ENCODE peak calls at places on chromosomes 6 and 20, in ten cellular contexts. One of them, this sample, is unnamed.

GRCh38 chr6:163170294-163170883 is 244.1 kb upstream of the QKI start:
- DNase-seq in breast epithelium: no peak
- DNase-seq in PC-9: no peak
- DNase-seq in CD4-positive, CD25-positive, alpha-beta regulatory T cell: peak; percentile 24
- DNase-seq in ovary: no peak
- DNase-seq in SK-N-SH: peak; percentile 45
- DNase-seq in H9: peak; percentile 59
- DNase-seq in tibial artery: no peak
- DNase-seq in hepatocyte: no peak
- DNase-seq in naive thymus-derived CD4-positive, alpha-beta T cell: peak; percentile 15
- DNase-seq in this sample: no peak

GRCh38 chr20:48011025-48011424 is 225.7 kb upstream of the SULF2 start:
- DNase-seq in hepatocyte: no peak
- DNase-seq in naive thymus-derived CD4-positive, alpha-beta T cell: no peak
- DNase-seq in CD4-positive, CD25-positive, alpha-beta regulatory T cell: no peak
- DNase-seq in breast epithelium: no peak
- DNase-seq in ovary: no peak
- DNase-seq in SK-N-SH: no peak
- DNase-seq in tibial artery: no peak
- DNase-seq in H9: no peak
- DNase-seq in PC-9: no peak
- DNase-seq in this sample: no peak

GRCh38 chr6:147986891-147987290 is 355.7 kb upstream of the SASH1 start:
- DNase-seq in breast epithelium: no peak
- DNase-seq in hepatocyte: no peak
- DNase-seq in SK-N-SH: no peak
- DNase-seq in PC-9: no peak
- DNase-seq in H9: no peak
- DNase-seq in ovary: no peak
- DNase-seq in tibial artery: no peak
- DNase-seq in CD4-positive, CD25-positive, alpha-beta regulatory T cell: no peak
- DNase-seq in naive thymus-derived CD4-positive, alpha-beta T cell: no peak
- DNase-seq in this sample: no peak

GRCh38 chr6:16437984-16438383 is 199.6 kb downstream of the GMPR start:
- DNase-seq in CD4-positive, CD25-positive, alpha-beta regulatory T cell: peak; percentile 69
- DNase-seq in PC-9: no peak
- DNase-seq in breast epithelium: no peak
- DNase-seq in SK-N-SH: no peak
- DNase-seq in ovary: no peak
- DNase-seq in naive thymus-derived CD4-positive, alpha-beta T cell: no peak
- DNase-seq in hepatocyte: no peak
- DNase-seq in H9: no peak
- DNase-seq in tibial artery: no peak
- DNase-seq in this sample: no peak

GRCh38 chr20:58971429-58971828 is 9.6 kb upstream of the NELFCD start:
- DNase-seq in naive thymus-derived CD4-positive, alpha-beta T cell: no peak
- DNase-seq in tibial artery: no peak
- DNase-seq in SK-N-SH: no peak
- DNase-seq in PC-9: no peak
- DNase-seq in H9: no peak
- DNase-seq in ovary: no peak
- DNase-seq in breast epithelium: no peak
- DNase-seq in hepatocyte: no peak
- DNase-seq in CD4-positive, CD25-positive, alpha-beta regulatory T cell: no peak
- DNase-seq in this sample: no peak

GRCh38 chr6:7812623-7813022 is 86.7 kb downstream of the BMP6 start:
- DNase-seq in ovary: no peak
- DNase-seq in SK-N-SH: no peak
- DNase-seq in hepatocyte: no peak
- DNase-seq in tibial artery: no peak
- DNase-seq in breast epithelium: no peak
- DNase-seq in PC-9: no peak
- DNase-seq in naive thymus-derived CD4-positive, alpha-beta T cell: no peak
- DNase-seq in H9: no peak
- DNase-seq in CD4-positive, CD25-positive, alpha-beta regulatory T cell: no peak
- DNase-seq in this sample: no peak

GRCh38 chr6:112466378-112467151 is 119.4 kb downstream of the RFPL4B start:
- DNase-seq in H9: no peak
- DNase-seq in SK-N-SH: no peak
- DNase-seq in breast epithelium: no peak
- DNase-seq in ovary: no peak
- DNase-seq in naive thymus-derived CD4-positive, alpha-beta T cell: no peak
- DNase-seq in CD4-positive, CD25-positive, alpha-beta regulatory T cell: no peak
- DNase-seq in hepatocyte: no peak
- DNase-seq in PC-9: peak; percentile 83
- DNase-seq in tibial artery: no peak
- DNase-seq in this sample: no peak

GRCh38 chr6:106444777-106445507 is 84.4 kb downstream of the CRYBG1 start:
- DNase-seq in H9: peak; percentile 30
- DNase-seq in naive thymus-derived CD4-positive, alpha-beta T cell: peak; percentile 81
- DNase-seq in CD4-positive, CD25-positive, alpha-beta regulatory T cell: peak; percentile 77
- DNase-seq in ovary: no peak
- DNase-seq in hepatocyte: peak; percentile 81
- DNase-seq in SK-N-SH: peak; percentile 67
- DNase-seq in breast epithelium: no peak
- DNase-seq in PC-9: peak; percentile 69
- DNase-seq in tibial artery: no peak
- DNase-seq in this sample: no peak

GRCh38 chr6:17022604-17023003 is 79.2 kb upstream of the STMND1 start:
- DNase-seq in SK-N-SH: no peak
- DNase-seq in ovary: no peak
- DNase-seq in breast epithelium: no peak
- DNase-seq in hepatocyte: no peak
- DNase-seq in H9: no peak
- DNase-seq in tibial artery: no peak
- DNase-seq in naive thymus-derived CD4-positive, alpha-beta T cell: no peak
- DNase-seq in CD4-positive, CD25-positive, alpha-beta regulatory T cell: no peak
- DNase-seq in PC-9: no peak
- DNase-seq in this sample: no peak

GRCh38 chr20:62804021-62804631 is 509 bp upstream of the OGFR start:
- DNase-seq in naive thymus-derived CD4-positive, alpha-beta T cell: peak; percentile 48
- DNase-seq in ovary: peak; percentile 64
- DNase-seq in hepatocyte: no peak
- DNase-seq in tibial artery: no peak
- DNase-seq in CD4-positive, CD25-positive, alpha-beta regulatory T cell: peak; percentile 49
- DNase-seq in PC-9: no peak
- DNase-seq in H9: no peak
- DNase-seq in breast epithelium: no peak
- DNase-seq in SK-N-SH: peak; percentile 64
- DNase-seq in this sample: no peak

GRCh38 chr6:142377112-142377848 is 75.5 kb downstream of the ADGRG6 start:
- DNase-seq in H9: peak; percentile 88
- DNase-seq in naive thymus-derived CD4-positive, alpha-beta T cell: no peak
- DNase-seq in breast epithelium: no peak
- DNase-seq in SK-N-SH: no peak
- DNase-seq in hepatocyte: peak; percentile 50
- DNase-seq in PC-9: no peak
- DNase-seq in tibial artery: no peak
- DNase-seq in ovary: no peak
- DNase-seq in CD4-positive, CD25-positive, alpha-beta regulatory T cell: no peak
- DNase-seq in this sample: no peak
- H3K4me1 ChIP-seq in H9: no peaks in the 10 kb centered on the region
- H3K4me1 ChIP-seq in naive thymus-derived CD4-positive, alpha-beta T cell: no peaks in the 10 kb centered on the region
- H3K4me1 ChIP-seq in breast epithelium: peaks cover 7% of the 10 kb centered on the region
- H3K4me1 ChIP-seq in SK-N-SH: no peaks in the 10 kb centered on the region
- H3K4me1 ChIP-seq in hepatocyte: peaks cover 62% of the 10 kb centered on the region
- H3K4me1 ChIP-seq in PC-9: peaks cover 59% of the 10 kb centered on the region
- H3K4me1 ChIP-seq in tibial artery: no peaks in the 10 kb centered on the region
- H3K4me1 ChIP-seq in ovary: no peaks in the 10 kb centered on the region
- H3K4me1 ChIP-seq in CD4-positive, CD25-positive, alpha-beta regulatory T cell: no peaks in the 10 kb centered on the region
- H3K4me1 ChIP-seq in this sample: peaks cover 38% of the 10 kb centered on the region

DNA sequence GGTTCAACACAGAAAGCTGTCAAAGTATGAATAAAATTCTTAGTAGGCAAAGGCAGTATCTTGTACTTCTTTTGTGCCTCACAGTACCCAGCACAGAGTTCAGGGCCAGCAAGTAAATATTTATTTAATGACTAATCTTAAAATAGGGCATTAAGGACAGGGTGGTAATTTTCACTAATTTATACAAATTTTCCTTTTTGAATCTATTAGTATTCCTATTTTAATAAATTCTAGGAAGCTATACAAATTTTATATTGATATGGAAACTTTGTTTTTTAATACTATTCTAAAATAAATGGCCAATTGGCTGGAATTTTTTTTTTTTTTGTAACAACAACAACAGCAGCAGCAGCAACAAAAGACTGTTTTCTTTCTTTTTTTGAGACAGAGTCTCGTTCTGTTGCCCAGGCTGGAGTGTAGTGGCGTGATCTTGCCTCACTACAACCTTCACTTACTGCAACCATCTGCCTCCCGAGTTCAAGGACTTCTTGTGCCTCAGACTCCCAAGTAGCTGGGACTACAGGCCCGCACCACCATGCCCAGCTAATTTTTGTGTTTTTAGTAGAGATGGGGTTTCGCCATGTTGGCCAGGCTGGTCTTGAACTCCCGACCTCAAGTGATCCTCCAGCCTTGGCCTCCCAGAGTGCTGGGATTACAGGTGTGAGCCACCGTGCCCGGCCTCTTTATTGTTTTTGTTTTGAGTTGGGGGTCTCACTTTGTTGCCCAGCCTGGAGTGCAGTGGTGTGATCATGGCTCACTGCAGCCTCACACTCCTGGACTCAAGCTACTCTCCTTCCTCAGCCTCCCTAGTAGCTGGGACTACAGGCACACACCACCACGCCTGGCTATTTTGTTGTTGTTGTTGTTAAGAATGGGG is 85.2 kb downstream of the FKBP5 start:
- DNase-seq in hepatocyte: no peak
- DNase-seq in naive thymus-derived CD4-positive, alpha-beta T cell: no peak
- DNase-seq in breast epithelium: no peak
- DNase-seq in PC-9: peak; percentile 67
- DNase-seq in ovary: no peak
- DNase-seq in H9: no peak
- DNase-seq in CD4-positive, CD25-positive, alpha-beta regulatory T cell: no peak
- DNase-seq in tibial artery: no peak
- DNase-seq in SK-N-SH: no peak
- DNase-seq in this sample: no peak
- H3K4me1 ChIP-seq in hepatocyte: peaks cover 35% of the 10 kb centered on the region
- H3K4me1 ChIP-seq in naive thymus-derived CD4-positive, alpha-beta T cell: peaks cover 57% of the 10 kb centered on the region
- H3K4me1 ChIP-seq in breast epithelium: peaks cover 34% of the 10 kb centered on the region
- H3K4me1 ChIP-seq in PC-9: peaks cover 62% of the 10 kb centered on the region
- H3K4me1 ChIP-seq in ovary: peaks cover 19% of the 10 kb centered on the region
- H3K4me1 ChIP-seq in H9: peaks cover 6% of the 10 kb centered on the region
- H3K4me1 ChIP-seq in CD4-positive, CD25-positive, alpha-beta regulatory T cell: peaks cover 71% of the 10 kb centered on the region
- H3K4me1 ChIP-seq in tibial artery: peaks cover 86% of the 10 kb centered on the region
- H3K4me1 ChIP-seq in SK-N-SH: peaks cover 28% of the 10 kb centered on the region
- H3K4me1 ChIP-seq in this sample: peaks cover 57% of the 10 kb centered on the region

GRCh38 chr20:50305636-50306477 is 115.2 kb downstream of the CEBPB start:
- DNase-seq in SK-N-SH: peak; percentile 18
- DNase-seq in naive thymus-derived CD4-positive, alpha-beta T cell: no peak
- DNase-seq in hepatocyte: peak; percentile 61
- DNase-seq in H9: no peak
- DNase-seq in CD4-positive, CD25-positive, alpha-beta regulatory T cell: no peak
- DNase-seq in tibial artery: peak; percentile 87
- DNase-seq in breast epithelium: no peak
- DNase-seq in PC-9: peak; percentile 85
- DNase-seq in ovary: peak; percentile 74
- DNase-seq in this sample: no peak

GRCh38 chr20:50304883-50305635 is 114.4 kb downstream of the CEBPB start:
- DNase-seq in tibial artery: peak; percentile 98
- DNase-seq in breast epithelium: no peak
- DNase-seq in SK-N-SH: peak; percentile 67
- DNase-seq in PC-9: no peak
- DNase-seq in CD4-positive, CD25-positive, alpha-beta regulatory T cell: no peak
- DNase-seq in hepatocyte: peak; percentile 83
- DNase-seq in H9: peak; percentile 29
- DNase-seq in ovary: peak; percentile 94
- DNase-seq in naive thymus-derived CD4-positive, alpha-beta T cell: no peak
- DNase-seq in this sample: peak; percentile 90

GRCh38 chr20:50308513-50309279 is 118.1 kb downstream of the CEBPB start:
- DNase-seq in naive thymus-derived CD4-positive, alpha-beta T cell: no peak
- DNase-seq in CD4-positive, CD25-positive, alpha-beta regulatory T cell: no peak
- DNase-seq in tibial artery: peak; percentile 98
- DNase-seq in SK-N-SH: peak; percentile 94
- DNase-seq in PC-9: peak; percentile 83
- DNase-seq in ovary: peak; percentile 92
- DNase-seq in breast epithelium: peak; percentile 77
- DNase-seq in hepatocyte: peak; percentile 91
- DNase-seq in H9: peak; percentile 83
- DNase-seq in this sample: peak; percentile 91

GRCh38 chr20:50308166-50308512 is 117.5 kb downstream of the CEBPB start:
- DNase-seq in H9: no peak
- DNase-seq in breast epithelium: no peak
- DNase-seq in SK-N-SH: no peak
- DNase-seq in CD4-positive, CD25-positive, alpha-beta regulatory T cell: no peak
- DNase-seq in naive thymus-derived CD4-positive, alpha-beta T cell: no peak
- DNase-seq in tibial artery: no peak
- DNase-seq in ovary: no peak
- DNase-seq in PC-9: no peak
- DNase-seq in hepatocyte: no peak
- DNase-seq in this sample: no peak

DNA sequence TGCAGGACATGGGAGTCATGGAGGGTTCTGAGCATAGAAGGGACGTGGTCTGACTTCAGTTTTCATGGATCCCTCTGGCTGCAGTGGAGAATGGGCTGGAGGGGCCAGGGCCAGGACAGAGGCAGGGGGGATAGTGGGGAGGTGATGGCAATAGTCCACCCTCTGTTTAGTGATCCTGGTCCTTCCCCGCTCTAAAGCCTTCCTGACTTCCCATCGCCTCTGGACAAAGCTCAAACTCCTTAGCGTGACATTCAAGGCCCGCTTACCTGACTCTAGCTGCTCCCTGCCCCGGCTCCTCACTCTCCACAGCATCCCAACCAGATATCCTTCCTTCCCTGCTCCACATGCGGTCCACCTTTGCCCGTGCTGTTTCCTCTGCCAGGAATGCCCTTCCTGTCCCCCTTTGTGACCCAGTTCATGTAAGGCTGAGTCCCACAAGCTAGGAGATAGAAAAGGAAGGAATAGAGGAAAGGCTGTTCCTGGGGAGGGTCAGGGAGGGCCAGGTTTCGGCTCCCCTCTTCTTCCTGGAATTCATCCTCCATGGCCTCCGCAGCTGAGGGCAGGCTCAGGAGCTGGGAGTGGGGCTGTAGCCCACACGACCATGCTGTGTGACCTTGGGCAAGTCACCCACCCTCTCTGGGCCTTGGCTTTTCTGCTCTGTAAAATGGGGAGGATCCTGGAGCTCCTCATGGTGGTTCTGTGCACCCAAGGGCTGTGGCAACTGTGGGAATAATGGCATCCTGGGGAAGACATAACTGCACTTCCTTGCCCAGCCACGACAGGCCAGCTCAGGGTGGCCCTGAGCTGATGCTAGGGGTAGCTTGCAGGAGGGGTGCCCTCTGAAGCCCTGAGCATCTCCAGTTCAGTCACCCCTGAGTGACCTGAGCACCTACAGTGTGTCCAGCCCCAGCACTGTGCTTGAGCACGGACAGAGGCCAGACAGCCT is 116.1 kb downstream of the CEBPB start:
- DNase-seq in naive thymus-derived CD4-positive, alpha-beta T cell: no peak
- DNase-seq in CD4-positive, CD25-positive, alpha-beta regulatory T cell: no peak
- DNase-seq in breast epithelium: no peak
- DNase-seq in tibial artery: no peak
- DNase-seq in hepatocyte: no peak
- DNase-seq in H9: no peak
- DNase-seq in SK-N-SH: no peak
- DNase-seq in ovary: peak; percentile 49
- DNase-seq in PC-9: no peak
- DNase-seq in this sample: no peak
- H3K4me1 ChIP-seq in naive thymus-derived CD4-positive, alpha-beta T cell: no peaks in the 10 kb centered on the region
- H3K4me1 ChIP-seq in CD4-positive, CD25-positive, alpha-beta regulatory T cell: no peaks in the 10 kb centered on the region
- H3K4me1 ChIP-seq in breast epithelium: peaks cover 43% of the 10 kb centered on the region
- H3K4me1 ChIP-seq in tibial artery: peaks cover 84% of the 10 kb centered on the region
- H3K4me1 ChIP-seq in hepatocyte: peaks cover 50% of the 10 kb centered on the region
- H3K4me1 ChIP-seq in H9: peaks cover 5% of the 10 kb centered on the region
- H3K4me1 ChIP-seq in SK-N-SH: peaks cover 39% of the 10 kb centered on the region
- H3K4me1 ChIP-seq in ovary: peaks cover 32% of the 10 kb centered on the region
- H3K4me1 ChIP-seq in PC-9: peaks cover 88% of the 10 kb centered on the region
- H3K4me1 ChIP-seq in this sample: peaks cover 81% of the 10 kb centered on the region

GRCh38 chr20:24497851-24498250 is 28.4 kb downstream of the SYNDIG1 start:
- DNase-seq in SK-N-SH: peak; percentile 37
- DNase-seq in PC-9: no peak
- DNase-seq in naive thymus-derived CD4-positive, alpha-beta T cell: no peak
- DNase-seq in tibial artery: no peak
- DNase-seq in H9: peak; percentile 2
- DNase-seq in hepatocyte: peak; percentile 91
- DNase-seq in breast epithelium: no peak
- DNase-seq in ovary: no peak
- DNase-seq in CD4-positive, CD25-positive, alpha-beta regulatory T cell: no peak
- DNase-seq in this sample: no peak
- H3K4me1 ChIP-seq in SK-N-SH: no peaks in the 10 kb centered on the region
- H3K4me1 ChIP-seq in PC-9: no peaks in the 10 kb centered on the region
- H3K4me1 ChIP-seq in naive thymus-derived CD4-positive, alpha-beta T cell: no peaks in the 10 kb centered on the region
- H3K4me1 ChIP-seq in tibial artery: peaks cover 6% of the 10 kb centered on the region
- H3K4me1 ChIP-seq in H9: peaks cover 4% of the 10 kb centered on the region
- H3K4me1 ChIP-seq in hepatocyte: peaks cover 6% of the 10 kb centered on the region
- H3K4me1 ChIP-seq in breast epithelium: no peaks in the 10 kb centered on the region
- H3K4me1 ChIP-seq in ovary: no peaks in the 10 kb centered on the region
- H3K4me1 ChIP-seq in CD4-positive, CD25-positive, alpha-beta regulatory T cell: no peaks in the 10 kb centered on the region
- H3K4me1 ChIP-seq in this sample: peaks cover 34% of the 10 kb centered on the region